ENCODE peak calls at places on chromosomes 11 and 22, in five cellular contexts. X, W, U, E and V are unnamed samples.

GRCh38 chr11:29914203-29914930 is 102.5 kb downstream of the KCNA4 start:
- DNase-seq in X (no peak), W (no peak), U (no peak), E (no peak), V (no peak)

GRCh38 chr22:41598081-41598480 is 8.4 kb upstream of the PMM1 start:
- DNase-seq in X (no peak), W (no peak), U (no peak), E (no peak), V (no peak)

GRCh38 chr11:47056261-47056915 is 119.8 kb downstream of the CSTPP1 start:
- DNase-seq in X (no peak), W (peak; percentile 79), U (no peak), E (no peak), V (no peak)

GRCh38 chr11:832529-833113 is at the start of gene CD151:
- DNase-seq in X (peak; percentile 68), W (peak; percentile 74), U (no peak), E (no peak), V (peak; percentile 70)

GRCh38 chr11:111707039-111707690 is 59.0 kb downstream of the PPP2R1B start:
- DNase-seq in X (no peak), W (no peak), U (peak; percentile 24), E (no peak), V (no peak)

GRCh38 chr11:92257536-92257935 is 32.9 kb downstream of the FAT3 start:
- DNase-seq in X (no peak), W (no peak), U (no peak), E (no peak), V (no peak)

GRCh38 chr11:20075627-20076026 is 84.6 kb downstream of the DBX1 start:
- DNase-seq in X (no peak), W (no peak), U (no peak), E (no peak), V (no peak)

GRCh38 chr11:119782021-119782420 is 53.0 kb upstream of the NECTIN1 start:
- DNase-seq in X (no peak), W (no peak), U (no peak), E (no peak), V (peak; percentile 44)

GRCh38 chr22:30325724-30326703 is 727 bp downstream of the TBC1D10A start:
- DNase-seq in X (no peak), W (peak; percentile 82), U (no peak), E (no peak), V (no peak)

GRCh38 chr11:67668191-67668551 is 6.3 kb downstream of the ALDH3B2 start:
- DNase-seq in X (no peak), W (no peak), U (no peak), E (no peak), V (no peak)
- TF ChIP-seq ESRRA in X (no peak), W (no peak), U (no peak), E (no peak), V (no peak)

GRCh38 chr11:62709262-62710000 is 2.0 kb downstream of the GNG3 start:
- DNase-seq in X (peak; percentile 98), W (peak; percentile 43), U (no peak), E (peak; percentile 91), V (peak; percentile 96)
- TF ChIP-seq ESRRA in X (no peak), W (no peak), U (no peak), E (peak; percentile 93), V (peak; percentile 55)

DNA sequence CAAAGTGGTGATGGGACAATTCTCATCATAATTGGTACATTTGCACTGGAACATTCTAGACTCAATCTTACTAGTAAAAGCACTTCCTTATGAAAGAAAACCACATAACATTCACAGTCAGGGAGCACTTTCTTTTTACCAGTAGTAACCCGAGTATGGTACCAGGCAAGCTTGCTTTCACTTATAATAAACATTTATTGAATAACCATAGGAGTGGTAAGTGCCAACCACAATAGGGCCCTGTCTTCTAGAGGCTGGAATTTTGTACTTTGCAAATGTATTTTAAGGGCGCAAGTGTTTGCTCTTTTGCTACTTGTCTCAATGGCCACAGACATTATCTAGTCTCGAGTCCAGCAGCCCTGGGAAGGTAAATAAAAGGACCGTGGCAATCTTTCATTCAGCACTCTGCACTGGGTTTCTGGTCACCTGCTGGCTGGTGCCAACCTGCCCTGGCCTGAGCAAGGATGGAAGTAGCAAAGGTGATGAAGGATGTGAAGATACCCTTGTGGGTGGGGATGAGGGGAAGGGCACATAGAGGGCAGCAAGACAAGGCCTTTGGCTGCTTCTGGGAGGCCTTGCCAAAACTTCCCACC is 24.2 kb downstream of the C22orf31 start:
- DNase-seq in X (no peak), W (no peak), U (peak; percentile 56), E (no peak), V (no peak)
- TF ChIP-seq ESRRA in X (no peak), W (no peak), U (no peak), E (no peak), V (no peak)

DNA sequence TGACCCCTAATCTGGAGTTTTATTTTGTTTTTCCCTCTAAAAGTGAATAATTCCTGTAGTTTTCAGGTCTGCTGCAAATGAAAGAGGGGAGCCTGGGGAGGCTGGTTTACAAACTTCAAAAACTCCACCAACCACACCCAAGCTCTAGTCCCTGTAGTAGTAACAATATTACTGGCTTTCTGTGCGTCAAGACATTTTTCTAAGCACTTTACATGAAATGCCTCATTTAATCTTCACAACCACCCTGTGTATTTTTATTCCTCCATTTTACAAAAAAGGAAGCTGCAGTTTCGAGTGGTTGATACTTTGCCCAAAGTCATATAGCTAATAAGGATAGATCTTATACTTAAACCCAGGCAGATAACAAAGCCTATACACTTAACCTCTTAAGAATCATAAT is 23.5 kb downstream of the CTNND1 start:
- DNase-seq in X (no peak), W (no peak), U (no peak), E (no peak), V (no peak)
- TF ChIP-seq ESRRA in X (no peak), W (no peak), U (no peak), E (no peak), V (no peak)

GRCh38 chr22:43782448-43782847 is 29.7 kb downstream of the EFCAB6 start:
- DNase-seq in X (no peak), W (no peak), U (no peak), E (no peak), V (no peak)
- TF ChIP-seq ESRRA in X (no peak), W (no peak), U (no peak), E (no peak), V (no peak)

GRCh38 chr11:116859175-116859574 is 21.8 kb upstream of the APOA1 start:
- DNase-seq in X (no peak), W (no peak), U (no peak), E (no peak), V (no peak)

GRCh38 chr11:116857316-116857715 is 19.9 kb upstream of the APOA1 start:
- DNase-seq in X (no peak), W (no peak), U (no peak), E (no peak), V (no peak)

GRCh38 chr11:116860303-116860702 is 22.9 kb upstream of the APOA1 start:
- DNase-seq in X (no peak), W (peak; percentile 50), U (no peak), E (no peak), V (no peak)

GRCh38 chr11:116856423-116856822 is 19.0 kb upstream of the APOA1 start:
- DNase-seq in X (no peak), W (no peak), U (no peak), E (no peak), V (no peak)

GRCh38 chr11:116857936-116858335 is 20.5 kb upstream of the APOA1 start:
- DNase-seq in X (no peak), W (no peak), U (no peak), E (no peak), V (no peak)
- TF ChIP-seq ESRRA in X (no peak), W (no peak), U (no peak), E (no peak), V (no peak)

GRCh38 chr11:113778111-113778910 is 1.3 kb upstream of the CLDN25 start:
- DNase-seq in X (no peak), W (no peak), U (peak; percentile 40), E (no peak), V (no peak)
- TF ChIP-seq ESRRA in X (no peak), W (no peak), U (no peak), E (no peak), V (no peak)

GRCh38 chr11:67367014-67367835 is 6.2 kb downstream of the CLCF1 start:
- DNase-seq in X (no peak), W (peak; percentile 55), U (no peak), E (no peak), V (no peak)
- TF ChIP-seq ESRRA in X (no peak), W (no peak), U (no peak), E (no peak), V (no peak)